ENCODE peak calls at places on chromosomes 12 and 14, in nine cellular contexts. One of them, this sample, is unnamed. For H3K9me3, the result is how much of the 10 kb centered on the place peaks cover.

GRCh38 chr14:91888641-91889476 is 21.5 kb upstream of the TC2N start:
- DNase-seq in left ventricle myocardium inferior: no peak
- DNase-seq in neuronal stem cell: no peak
- DNase-seq in neural progenitor cell: peak
- DNase-seq in prostate gland: no peak
- DNase-seq in psoas muscle: no peak
- DNase-seq in testis: no peak
- DNase-seq in spleen: no peak
- DNase-seq in A673: no peak
- DNase-seq in this sample: no peak

GRCh38 chr14:44963775-44964380 is 1.9 kb downstream of the TOGARAM1 start:
- DNase-seq in left ventricle myocardium inferior: no peak
- DNase-seq in neuronal stem cell: no peak
- DNase-seq in neural progenitor cell: peak
- DNase-seq in prostate gland: no peak
- DNase-seq in psoas muscle: no peak
- DNase-seq in testis: no peak
- DNase-seq in spleen: no peak
- DNase-seq in A673: no peak
- DNase-seq in this sample: no peak

GRCh38 chr14:90797451-90797850 is 18.8 kb downstream of the TTC7B start:
- DNase-seq in left ventricle myocardium inferior: no peak
- DNase-seq in neuronal stem cell: no peak
- DNase-seq in neural progenitor cell: no peak
- DNase-seq in prostate gland: no peak
- DNase-seq in psoas muscle: no peak
- DNase-seq in testis: no peak
- DNase-seq in spleen: no peak
- DNase-seq in A673: peak
- DNase-seq in this sample: no peak

GRCh38 chr12:85441740-85442139 is 161.7 kb downstream of the ALX1 start:
- DNase-seq in left ventricle myocardium inferior: no peak
- DNase-seq in neuronal stem cell: no peak
- DNase-seq in neural progenitor cell: peak
- DNase-seq in prostate gland: no peak
- DNase-seq in psoas muscle: no peak
- DNase-seq in testis: no peak
- DNase-seq in spleen: no peak
- DNase-seq in A673: peak
- DNase-seq in this sample: no peak

GRCh38 chr12:48017496-48017895 is 13.2 kb upstream of the COL2A1 start:
- DNase-seq in left ventricle myocardium inferior: no peak
- DNase-seq in neuronal stem cell: no peak
- DNase-seq in neural progenitor cell: peak
- DNase-seq in prostate gland: no peak
- DNase-seq in psoas muscle: no peak
- DNase-seq in testis: no peak
- DNase-seq in spleen: no peak
- DNase-seq in A673: no peak
- DNase-seq in this sample: no peak

GRCh38 chr12:64600164-64600561 is 10.1 kb upstream of the RASSF3 start:
- DNase-seq in left ventricle myocardium inferior: no peak
- DNase-seq in neuronal stem cell: no peak
- DNase-seq in neural progenitor cell: no peak
- DNase-seq in prostate gland: peak
- DNase-seq in psoas muscle: no peak
- DNase-seq in testis: no peak
- DNase-seq in spleen: no peak
- DNase-seq in A673: no peak
- DNase-seq in this sample: no peak

GRCh38 chr14:58738189-58738836 is 100.6 kb downstream of the DACT1 start:
- DNase-seq in left ventricle myocardium inferior: no peak
- DNase-seq in neuronal stem cell: no peak
- DNase-seq in neural progenitor cell: no peak
- DNase-seq in prostate gland: no peak
- DNase-seq in psoas muscle: no peak
- DNase-seq in testis: no peak
- DNase-seq in spleen: no peak
- DNase-seq in A673: no peak
- DNase-seq in this sample: no peak

GRCh38 chr14:104885973-104886689 is 21.1 kb downstream of the CEP170B start:
- DNase-seq in left ventricle myocardium inferior: peak
- DNase-seq in neuronal stem cell: no peak
- DNase-seq in neural progenitor cell: no peak
- DNase-seq in prostate gland: no peak
- DNase-seq in psoas muscle: peak
- DNase-seq in testis: no peak
- DNase-seq in spleen: peak
- DNase-seq in A673: no peak
- DNase-seq in this sample: no peak

DNA sequence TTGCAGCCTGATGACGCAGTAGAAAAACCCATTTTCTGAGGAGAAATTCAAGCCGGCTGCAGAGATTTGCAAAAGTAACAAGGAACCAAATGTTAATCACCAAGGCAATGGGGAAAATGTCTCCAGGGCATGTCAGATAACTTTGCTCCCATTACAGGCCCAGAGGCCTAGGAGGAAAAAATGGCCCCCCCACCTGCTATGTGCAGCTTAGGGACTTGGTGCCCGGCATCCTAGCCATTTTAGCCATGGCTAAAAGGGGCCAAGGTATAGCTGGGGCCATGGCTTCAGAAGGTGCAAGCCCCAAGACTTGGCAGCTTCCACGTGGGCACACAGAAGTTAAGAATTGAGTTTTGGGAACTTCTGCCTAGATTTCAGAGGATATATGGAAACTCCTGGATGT is 351.9 kb downstream of the RGS6 start:
- DNase-seq in left ventricle myocardium inferior: no peak
- DNase-seq in neuronal stem cell: no peak
- DNase-seq in neural progenitor cell: no peak
- DNase-seq in prostate gland: no peak
- DNase-seq in psoas muscle: no peak
- DNase-seq in testis: no peak
- DNase-seq in spleen: no peak
- DNase-seq in A673: no peak
- DNase-seq in this sample: no peak
- H3K9me3 ChIP-seq in left ventricle myocardium inferior: under half
- H3K9me3 ChIP-seq in neuronal stem cell: under half
- H3K9me3 ChIP-seq in neural progenitor cell: under half
- H3K9me3 ChIP-seq in prostate gland: under half
- H3K9me3 ChIP-seq in psoas muscle: under half
- H3K9me3 ChIP-seq in testis: under half
- H3K9me3 ChIP-seq in spleen: under half
- H3K9me3 ChIP-seq in A673: under half
- H3K9me3 ChIP-seq in this sample: under half

GRCh38 chr14:77103475-77103874 is 5.4 kb downstream of the CIPC start:
- DNase-seq in left ventricle myocardium inferior: no peak
- DNase-seq in neuronal stem cell: no peak
- DNase-seq in neural progenitor cell: no peak
- DNase-seq in prostate gland: no peak
- DNase-seq in psoas muscle: no peak
- DNase-seq in testis: no peak
- DNase-seq in spleen: no peak
- DNase-seq in A673: no peak
- DNase-seq in this sample: no peak

GRCh38 chr14:77100961-77101360 is 2.9 kb downstream of the CIPC start:
- DNase-seq in left ventricle myocardium inferior: no peak
- DNase-seq in neuronal stem cell: no peak
- DNase-seq in neural progenitor cell: no peak
- DNase-seq in prostate gland: no peak
- DNase-seq in psoas muscle: no peak
- DNase-seq in testis: no peak
- DNase-seq in spleen: no peak
- DNase-seq in A673: no peak
- DNase-seq in this sample: no peak

GRCh38 chr14:77104393-77104792 is 6.3 kb downstream of the CIPC start:
- DNase-seq in left ventricle myocardium inferior: no peak
- DNase-seq in neuronal stem cell: no peak
- DNase-seq in neural progenitor cell: no peak
- DNase-seq in prostate gland: no peak
- DNase-seq in psoas muscle: no peak
- DNase-seq in testis: no peak
- DNase-seq in spleen: no peak
- DNase-seq in A673: no peak
- DNase-seq in this sample: no peak

GRCh38 chr14:77103954-77104353 is 5.9 kb downstream of the CIPC start:
- DNase-seq in left ventricle myocardium inferior: no peak
- DNase-seq in neuronal stem cell: no peak
- DNase-seq in neural progenitor cell: no peak
- DNase-seq in prostate gland: no peak
- DNase-seq in psoas muscle: no peak
- DNase-seq in testis: no peak
- DNase-seq in spleen: no peak
- DNase-seq in A673: no peak
- DNase-seq in this sample: no peak

GRCh38 chr14:77102154-77102553 is 4.1 kb downstream of the CIPC start:
- DNase-seq in left ventricle myocardium inferior: no peak
- DNase-seq in neuronal stem cell: no peak
- DNase-seq in neural progenitor cell: no peak
- DNase-seq in prostate gland: no peak
- DNase-seq in psoas muscle: no peak
- DNase-seq in testis: no peak
- DNase-seq in spleen: no peak
- DNase-seq in A673: no peak
- DNase-seq in this sample: no peak
- H3K27ac ChIP-seq in left ventricle myocardium inferior: peak
- H3K27ac ChIP-seq in neuronal stem cell: no peak
- H3K27ac ChIP-seq in neural progenitor cell: no peak
- H3K27ac ChIP-seq in prostate gland: no peak
- H3K27ac ChIP-seq in psoas muscle: peak
- H3K27ac ChIP-seq in testis: no peak
- H3K27ac ChIP-seq in spleen: peak
- H3K27ac ChIP-seq in A673: no peak
- H3K27ac ChIP-seq in this sample: no peak

DNA sequence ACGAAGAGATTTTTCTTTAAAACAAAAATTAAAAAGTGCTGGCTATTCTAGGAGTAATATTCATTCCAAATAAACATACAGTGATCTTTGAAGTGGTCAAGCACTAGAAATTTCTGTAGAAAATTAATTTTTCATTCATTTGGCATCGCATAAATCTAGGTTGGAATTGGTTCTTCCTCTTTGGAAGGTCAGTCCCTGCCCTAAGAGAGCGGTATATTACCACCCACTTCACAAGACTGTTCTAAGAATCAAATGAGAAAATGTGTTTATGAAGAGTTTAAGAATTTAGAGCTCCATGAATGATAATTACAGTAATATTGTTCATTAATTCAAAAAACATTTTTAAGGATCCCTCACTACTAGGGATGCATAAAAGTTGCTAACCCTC is 444 bp upstream of the GEMIN2 start:
- DNase-seq in left ventricle myocardium inferior: no peak
- DNase-seq in neuronal stem cell: no peak
- DNase-seq in neural progenitor cell: no peak
- DNase-seq in prostate gland: no peak
- DNase-seq in psoas muscle: no peak
- DNase-seq in testis: no peak
- DNase-seq in spleen: no peak
- DNase-seq in A673: no peak
- DNase-seq in this sample: no peak
- H3K4me3 ChIP-seq in left ventricle myocardium inferior: peak
- H3K4me3 ChIP-seq in neuronal stem cell: peak
- H3K4me3 ChIP-seq in neural progenitor cell: peak
- H3K4me3 ChIP-seq in prostate gland: peak
- H3K4me3 ChIP-seq in psoas muscle: peak
- H3K4me3 ChIP-seq in testis: peak
- H3K4me3 ChIP-seq in spleen: peak
- H3K4me3 ChIP-seq in A673: peak
- H3K4me3 ChIP-seq in this sample: peak

GRCh38 chr12:130568546-130568945 is 147.6 kb downstream of the RIMBP2 start:
- DNase-seq in left ventricle myocardium inferior: no peak
- DNase-seq in neuronal stem cell: no peak
- DNase-seq in neural progenitor cell: no peak
- DNase-seq in prostate gland: no peak
- DNase-seq in psoas muscle: no peak
- DNase-seq in testis: no peak
- DNase-seq in spleen: no peak
- DNase-seq in A673: no peak
- DNase-seq in this sample: no peak

GRCh38 chr12:130571089-130571488 is 145.0 kb downstream of the RIMBP2 start:
- DNase-seq in left ventricle myocardium inferior: no peak
- DNase-seq in neuronal stem cell: no peak
- DNase-seq in neural progenitor cell: no peak
- DNase-seq in prostate gland: no peak
- DNase-seq in psoas muscle: no peak
- DNase-seq in testis: no peak
- DNase-seq in spleen: no peak
- DNase-seq in A673: no peak
- DNase-seq in this sample: no peak

GRCh38 chr12:130566446-130567155 is 149.5 kb downstream of the RIMBP2 start:
- DNase-seq in left ventricle myocardium inferior: no peak
- DNase-seq in neuronal stem cell: no peak
- DNase-seq in neural progenitor cell: no peak
- DNase-seq in prostate gland: no peak
- DNase-seq in psoas muscle: no peak
- DNase-seq in testis: no peak
- DNase-seq in spleen: no peak
- DNase-seq in A673: no peak
- DNase-seq in this sample: no peak

GRCh38 chr12:130565189-130565588 is 150.9 kb downstream of the RIMBP2 start:
- DNase-seq in left ventricle myocardium inferior: no peak
- DNase-seq in neuronal stem cell: no peak
- DNase-seq in neural progenitor cell: no peak
- DNase-seq in prostate gland: no peak
- DNase-seq in psoas muscle: no peak
- DNase-seq in testis: no peak
- DNase-seq in spleen: no peak
- DNase-seq in A673: no peak
- DNase-seq in this sample: no peak

GRCh38 chr12:130568041-130568440 is 148.1 kb downstream of the RIMBP2 start:
- DNase-seq in left ventricle myocardium inferior: no peak
- DNase-seq in neuronal stem cell: no peak
- DNase-seq in neural progenitor cell: no peak
- DNase-seq in prostate gland: no peak
- DNase-seq in psoas muscle: no peak
- DNase-seq in testis: no peak
- DNase-seq in spleen: no peak
- DNase-seq in A673: no peak
- DNase-seq in this sample: no peak
- H3K9me3 ChIP-seq in left ventricle myocardium inferior: under half
- H3K9me3 ChIP-seq in neuronal stem cell: under half
- H3K9me3 ChIP-seq in neural progenitor cell: under half
- H3K9me3 ChIP-seq in prostate gland: under half
- H3K9me3 ChIP-seq in psoas muscle: under half
- H3K9me3 ChIP-seq in testis: under half
- H3K9me3 ChIP-seq in spleen: under half
- H3K9me3 ChIP-seq in A673: under half
- H3K9me3 ChIP-seq in this sample: under half